ENCODE peak calls at places on chromosome 20, in six cellular contexts. B is HCT116, J is A549, A is HepG2, S is GM12878, F is endothelial cell of umbilical vein. U is an unnamed sample.

GRCh38 chr20:35743693-35744491 is 1.8 kb upstream of the RBM39 start:
- DNase-seq in B (no peak), J (no peak), A (peak), S (no peak), F (peak), U (peak)

GRCh38 chr20:53660947-53661381 is 67.3 kb upstream of the ZNF217 start:
- DNase-seq in B (no peak), J (no peak), A (no peak), S (no peak), F (no peak), U (no peak)

GRCh38 chr20:57746832-57747404 is 37.1 kb upstream of the PMEPA1 start:
- DNase-seq in B (no peak), J (no peak), A (no peak), S (no peak), F (no peak), U (no peak)

GRCh38 chr20:19661717-19662637 is 96.1 kb upstream of the RIN2 start:
- DNase-seq in B (peak), J (peak), A (peak), S (no peak), F (peak), U (peak)

GRCh38 chr20:23520185-23520584 is 29.3 kb downstream of the CST8 start:
- DNase-seq in B (no peak), J (no peak), A (peak), S (no peak), F (no peak), U (peak)

GRCh38 chr20:1775117-1775516 is 117.5 kb upstream of the SIRPG start:
- DNase-seq in B (no peak), J (no peak), A (no peak), S (no peak), F (no peak), U (no peak)

GRCh38 chr20:57654363-57654997 is 34.3 kb upstream of the ZBP1 start:
- DNase-seq in B (peak), J (peak), A (peak), S (no peak), F (peak), U (peak)

GRCh38 chr20:23091741-23092408 is 5.8 kb upstream of the CD93 start:
- DNase-seq in B (no peak), J (no peak), A (no peak), S (no peak), F (no peak), U (no peak)

GRCh38 chr20:21702553-21703467 is 2.7 kb upstream of the PAX1 start:
- DNase-seq in B (no peak), J (peak), A (peak), S (no peak), F (peak), U (peak)

GRCh38 chr20:32473231-32474008 is 111.7 kb downstream of the NOL4L start:
- DNase-seq in B (no peak), J (no peak), A (peak), S (no peak), F (no peak), U (no peak)

GRCh38 chr20:11001767-11002540 is 328.2 kb upstream of the JAG1 start:
- DNase-seq in B (peak), J (peak), A (peak), S (no peak), F (peak), U (peak)

GRCh38 chr20:41871063-41871462 is 252.9 kb upstream of the CHD6 start:
- DNase-seq in B (no peak), J (no peak), A (no peak), S (no peak), F (no peak), U (no peak)

GRCh38 chr20:41476013-41476441 is 109.4 kb upstream of the EMILIN3 start:
- DNase-seq in B (no peak), J (no peak), A (no peak), S (no peak), F (peak), U (no peak)

GRCh38 chr20:57652865-57653545 is 32.8 kb upstream of the ZBP1 start:
- DNase-seq in B (no peak), J (peak), A (no peak), S (no peak), F (no peak), U (peak)

GRCh38 chr20:33733654-33734576 is 2.1 kb downstream of the ZNF341 start:
- DNase-seq in B (no peak), J (peak), A (peak), S (peak), F (peak), U (peak)
- TF ChIP-seq MAX in B (peak), J (peak), A (peak), S (no peak), F (no peak), U (peak)

DNA sequence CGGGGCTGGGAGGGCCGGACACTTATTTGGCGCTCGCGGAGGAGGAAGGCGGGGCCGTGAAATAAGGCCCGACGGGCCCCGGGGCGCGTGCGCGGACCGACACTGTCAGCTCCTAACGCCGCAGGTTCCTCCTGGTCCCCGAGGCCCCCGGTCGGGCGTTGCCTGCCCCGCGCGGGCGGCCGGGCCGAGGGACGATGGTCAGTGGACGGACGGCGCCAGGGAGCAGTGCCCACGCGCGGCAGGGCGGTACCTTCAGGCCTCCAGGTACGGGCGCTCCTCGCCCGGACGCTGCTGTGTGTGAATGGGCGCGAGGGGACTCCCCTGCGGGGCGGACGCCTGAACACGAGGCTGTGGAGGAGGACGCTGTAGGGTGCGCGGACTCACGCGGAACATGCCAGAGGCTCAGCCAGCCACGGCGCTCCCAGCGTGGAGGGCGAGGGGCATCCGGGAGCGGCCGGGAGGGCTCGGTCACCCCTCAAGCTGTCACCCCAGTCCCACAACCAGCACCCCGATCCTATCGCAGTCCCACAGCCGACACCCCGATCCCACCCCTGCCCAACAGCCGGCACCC is 313 bp upstream of the GMEB2 start:
- DNase-seq in B (peak), J (peak), A (peak), S (peak), F (peak), U (peak)
- TF ChIP-seq POLR2A in B (peak), J (peak), A (peak), S (peak), F (peak), U (peak)

DNA sequence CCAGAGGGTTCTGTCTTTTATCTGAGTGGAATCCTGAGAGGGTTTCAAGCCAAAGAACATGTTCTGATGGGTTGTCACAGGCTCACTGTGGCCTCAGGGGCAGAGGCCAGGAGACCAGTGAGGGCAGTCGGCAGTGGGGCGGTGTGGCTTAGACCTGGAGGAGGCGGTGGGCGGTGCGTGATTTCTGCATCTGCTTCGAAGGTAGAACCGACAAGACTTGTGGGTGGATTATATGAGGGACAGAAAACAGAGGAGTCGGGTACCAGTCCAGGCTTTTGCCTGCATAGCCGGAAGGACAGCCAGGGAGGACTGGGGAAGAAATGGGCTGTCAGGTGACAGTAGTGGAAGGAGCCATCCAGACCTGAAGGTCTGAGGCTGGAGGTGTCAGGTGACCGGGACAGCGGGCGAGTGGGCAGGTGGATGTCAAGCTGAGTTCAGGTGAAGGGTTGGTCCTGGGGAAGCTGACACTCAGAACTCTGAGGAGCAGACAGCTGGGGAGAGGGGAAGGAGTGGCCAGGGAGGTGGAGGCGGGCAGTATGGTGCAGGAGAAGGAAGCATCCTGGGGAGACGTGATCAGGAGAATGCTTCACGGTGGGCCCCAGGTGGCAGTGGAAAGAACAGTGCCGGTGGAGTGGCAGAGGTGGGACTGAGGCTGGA is 3.1 kb downstream of the CTSZ start:
- DNase-seq in B (no peak), J (no peak), A (no peak), S (no peak), F (no peak), U (no peak)
- H3K4me3 ChIP-seq in B (no peak), J (no peak), A (peak), S (peak), F (no peak), U (no peak)

GRCh38 chr20:63576311-63576710 is 2.3 kb upstream of the HELZ2 start:
- DNase-seq in B (no peak), J (no peak), A (no peak), S (no peak), F (no peak), U (no peak)

GRCh38 chr20:63577317-63577894 is 3.4 kb upstream of the HELZ2 start:
- DNase-seq in B (no peak), J (no peak), A (no peak), S (no peak), F (no peak), U (no peak)

GRCh38 chr20:63580796-63581461 is 6.9 kb upstream of the HELZ2 start:
- DNase-seq in B (peak), J (peak), A (peak), S (no peak), F (peak), U (peak)

GRCh38 chr20:63578224-63579016 is 4.4 kb upstream of the HELZ2 start:
- DNase-seq in B (no peak), J (no peak), A (no peak), S (no peak), F (no peak), U (no peak)

DNA sequence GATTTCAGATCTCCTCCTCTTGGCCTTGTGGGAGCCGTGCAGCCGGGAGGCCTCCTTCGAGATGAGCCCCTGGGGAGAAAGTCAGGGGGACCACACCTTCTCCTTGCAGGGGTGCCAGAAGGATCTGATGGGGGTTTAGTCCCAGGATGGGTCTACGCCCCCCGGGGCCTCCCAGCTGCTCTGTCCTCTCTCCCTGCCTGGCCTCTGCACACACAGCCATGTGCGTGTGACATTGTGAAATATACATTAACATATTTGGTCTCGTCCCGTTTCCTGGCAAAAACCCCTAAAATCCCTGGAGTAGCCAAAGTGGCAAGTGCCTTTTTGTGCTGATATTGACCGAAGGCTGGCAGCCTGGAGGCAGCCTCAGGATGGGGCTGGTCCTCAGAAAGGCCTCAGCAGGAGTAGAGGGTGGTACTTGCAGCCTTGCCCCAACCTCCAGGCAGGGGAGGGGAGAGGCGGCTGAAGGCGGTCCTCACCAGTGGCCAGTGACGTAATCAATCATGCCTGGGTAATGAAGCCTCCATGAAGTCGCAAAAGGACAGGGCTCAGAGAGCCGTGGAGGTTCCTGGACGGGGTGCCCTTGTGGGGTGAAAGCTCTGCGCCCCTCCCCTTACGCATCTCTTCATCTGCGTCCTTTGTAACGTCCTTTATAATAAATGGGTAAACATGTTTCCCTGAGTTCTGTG is 5.1 kb upstream of the HELZ2 start:
- DNase-seq in B (no peak), J (no peak), A (no peak), S (no peak), F (no peak), U (peak)
- TF ChIP-seq MAX in B (no peak), J (no peak), A (no peak), S (no peak), F (no peak), U (peak)

GRCh38 chr20:38924718-38925117 is 1.5 kb upstream of the FAM83D start:
- DNase-seq in B (no peak), J (no peak), A (no peak), S (no peak), F (no peak), U (no peak)

GRCh38 chr20:38926934-38927616 is 858 bp downstream of the FAM83D start:
- DNase-seq in B (no peak), J (no peak), A (no peak), S (no peak), F (peak), U (no peak)

GRCh38 chr20:38930242-38930569 is 4.0 kb downstream of the FAM83D start:
- DNase-seq in B (no peak), J (no peak), A (no peak), S (no peak), F (no peak), U (no peak)

GRCh38 chr20:38927902-38928578 is 1.8 kb downstream of the FAM83D start:
- DNase-seq in B (no peak), J (no peak), A (no peak), S (no peak), F (no peak), U (peak)

GRCh38 chr20:38926142-38926933 is at the start of gene FAM83D:
- DNase-seq in B (peak), J (peak), A (peak), S (peak), F (peak), U (peak)
- TF ChIP-seq POLR2A in B (peak), J (peak), A (peak), S (peak), F (peak), U (peak)